ENCODE peak calls at places on chromosomes 6 and 20, in four cellular contexts. U, S, N and R are unnamed samples. For H3K27me3, the result is how much of the 10 kb centered on the place peaks cover.

GRCh38 chr20:6974819-6975218 is 207.3 kb downstream of the BMP2 start:
- DNase-seq in U (no peak), S (no peak), N (no peak), R (no peak)

GRCh38 chr6:137543114-137543513 is 48.9 kb upstream of the OLIG3 start:
- DNase-seq in U (no peak), S (no peak), N (no peak), R (no peak)

GRCh38 chr6:118705799-118706481 is 54.5 kb upstream of the CEP85L start:
- DNase-seq in U (no peak), S (no peak), N (no peak), R (no peak)

GRCh38 chr6:95978230-95978629 is 37.5 kb upstream of the FUT9 start:
- DNase-seq in U (no peak), S (no peak), N (no peak), R (no peak)

GRCh38 chr6:6823030-6823429 is 234.5 kb downstream of the LY86 start:
- DNase-seq in U (no peak), S (no peak), N (no peak), R (no peak)

GRCh38 chr6:161073940-161074339 is 82.4 kb downstream of the MAP3K4 start:
- DNase-seq in U (peak), S (no peak), N (no peak), R (no peak)

GRCh38 chr20:46772901-46773300 is 63.5 kb downstream of the SLC2A10 start:
- DNase-seq in U (no peak), S (no peak), N (no peak), R (no peak)

GRCh38 chr6:36926711-36927110 is 27.8 kb upstream of the PI16 start:
- DNase-seq in U (no peak), S (no peak), N (no peak), R (no peak)

GRCh38 chr6:134398453-134398852 is 80.5 kb upstream of the SGK1 start:
- DNase-seq in U (no peak), S (peak), N (no peak), R (no peak)

GRCh38 chr20:13455713-13456112 is 183.0 kb downstream of the TASP1 start:
- DNase-seq in U (no peak), S (no peak), N (no peak), R (no peak)

GRCh38 chr6:81743649-81744048 is 8.8 kb downstream of the TENT5A start:
- DNase-seq in U (no peak), S (no peak), N (no peak), R (no peak)

GRCh38 chr20:5595744-5596143 is 154.5 kb upstream of the SHLD1 start:
- DNase-seq in U (no peak), S (no peak), N (no peak), R (no peak)

GRCh38 chr6:170052991-170053821 is 237.7 kb downstream of the DLL1 start:
- DNase-seq in U (no peak), S (peak), N (no peak), R (no peak)

GRCh38 chr20:53735536-53736050 is 142.0 kb upstream of the ZNF217 start:
- DNase-seq in U (no peak), S (no peak), N (no peak), R (no peak)

GRCh38 chr6:37170273-37171140 is 555 bp downstream of the PIM1 start:
- DNase-seq in U (peak), S (peak), N (peak), R (no peak)

GRCh38 chr6:15602144-15602543 is 60.7 kb downstream of the DTNBP1 start:
- DNase-seq in U (peak), S (no peak), N (peak), R (no peak)

GRCh38 chr6:169274761-169275160 is 21.1 kb upstream of the THBS2 start:
- DNase-seq in U (no peak), S (no peak), N (no peak), R (no peak)

GRCh38 chr6:90722648-90723047 is 135.8 kb upstream of the MAP3K7 start:
- DNase-seq in U (no peak), S (no peak), N (no peak), R (no peak)

GRCh38 chr6:34709386-34709785 is 12.8 kb upstream of the ILRUN start:
- DNase-seq in U (peak), S (peak), N (peak), R (peak)

GRCh38 chr20:35009665-35010328 is 54.1 kb downstream of the MYH7B start:
- DNase-seq in U (no peak), S (peak), N (no peak), R (no peak)

GRCh38 chr20:58891686-58892125 is 39.2 kb downstream of the GNAS start:
- DNase-seq in U (peak), S (no peak), N (peak), R (peak)

GRCh38 chr6:154852700-154853099 is 119.5 kb downstream of the SCAF8 start:
- DNase-seq in U (no peak), S (no peak), N (no peak), R (no peak)

GRCh38 chr6:80197474-80197873 is 91.0 kb downstream of the BCKDHB start:
- DNase-seq in U (no peak), S (no peak), N (no peak), R (no peak)

GRCh38 chr6:87333591-87334181 is 4.6 kb upstream of the GJB7 start:
- DNase-seq in U (no peak), S (no peak), N (no peak), R (no peak)

GRCh38 chr20:39144757-39145156 is 182.6 kb downstream of the DHX35 start:
- DNase-seq in U (no peak), S (no peak), N (no peak), R (no peak)

GRCh38 chr20:63472862-63473390 is 471 bp upstream of the KCNQ2 start:
- DNase-seq in U (no peak), S (no peak), N (no peak), R (no peak)

GRCh38 chr6:35385457-35386202 is 43.3 kb downstream of the PPARD start:
- DNase-seq in U (no peak), S (no peak), N (peak), R (no peak)

GRCh38 chr20:44967207-44967807 is 995 bp downstream of the STK4 start:
- DNase-seq in U (no peak), S (no peak), N (no peak), R (no peak)

GRCh38 chr6:30819287-30819917 is 64.9 kb upstream of the DDR1 start:
- DNase-seq in U (no peak), S (no peak), N (no peak), R (no peak)

GRCh38 chr6:144160452-144160851 is 10.1 kb downstream of the STX11 start:
- DNase-seq in U (no peak), S (no peak), N (no peak), R (no peak)

GRCh38 chr6:63643862-63644261 is 8.3 kb downstream of the PHF3 start:
- DNase-seq in U (no peak), S (no peak), N (no peak), R (no peak)

GRCh38 chr6:44933113-44933512 is 395.0 kb upstream of the RUNX2 start:
- DNase-seq in U (no peak), S (no peak), N (no peak), R (no peak)

GRCh38 chr6:153167026-153167891 is 36.2 kb upstream of the RGS17 start:
- DNase-seq in U (no peak), S (no peak), N (no peak), R (no peak)

DNA sequence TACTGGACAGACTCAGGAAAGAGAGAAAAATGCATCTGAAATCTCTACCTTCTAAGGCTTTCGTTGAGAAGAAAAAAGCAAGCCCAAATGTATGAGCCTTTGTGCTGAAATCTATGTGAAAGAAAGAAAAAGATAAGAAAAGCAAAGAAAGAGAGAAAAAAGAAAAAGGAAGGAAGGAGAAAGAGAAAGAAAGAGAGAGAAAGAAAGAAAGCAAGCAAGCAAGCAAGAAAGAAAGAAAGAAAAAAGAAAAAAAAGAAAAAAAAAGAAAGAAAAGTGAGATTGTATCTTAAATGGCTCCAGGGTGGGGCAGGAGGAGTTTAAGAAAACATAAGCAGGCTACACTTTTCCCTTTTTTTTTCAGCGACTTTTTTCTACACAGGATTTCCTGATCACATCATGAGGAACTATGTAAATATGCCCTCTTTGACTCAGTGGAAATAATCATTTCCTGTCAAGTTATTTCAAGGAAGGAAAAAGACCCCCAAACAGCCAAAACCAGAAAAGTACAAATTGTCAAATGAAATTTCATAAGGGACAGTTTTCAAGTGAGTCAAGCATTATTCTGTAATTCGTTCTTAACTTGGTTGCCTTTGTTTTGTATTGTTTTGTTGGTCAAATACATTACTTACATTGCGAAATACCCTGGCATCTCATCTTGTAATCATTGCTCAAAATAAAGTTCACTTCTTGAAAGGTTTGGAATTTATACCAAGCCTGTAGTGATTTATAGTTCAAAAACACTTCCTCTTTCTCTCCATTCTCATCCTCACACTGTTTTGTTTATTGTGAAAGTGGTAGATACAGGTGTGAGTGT is 79.5 kb upstream of the RNF217 start:
- DNase-seq in U (no peak), S (no peak), N (no peak), R (no peak)
- H3K4me3 ChIP-seq in U (no peak), S (no peak), N (no peak), R (no peak)

GRCh38 chr20:49348563-49348962 is 70.7 kb upstream of the ZNFX1 start:
- DNase-seq in U (no peak), S (no peak), N (no peak), R (no peak)
- H3K27me3 ChIP-seq in U (under half), S (under half), N (under half), R (under half)

GRCh38 chr6:129890164-129890563 is 29.0 kb upstream of the TMEM244 start:
- DNase-seq in U (no peak), S (no peak), N (no peak), R (no peak)

GRCh38 chr6:129893513-129894098 is 32.5 kb upstream of the TMEM244 start:
- DNase-seq in U (no peak), S (no peak), N (no peak), R (no peak)

GRCh38 chr6:129890701-129891100 is 29.6 kb upstream of the TMEM244 start:
- DNase-seq in U (no peak), S (no peak), N (no peak), R (no peak)

GRCh38 chr6:129894904-129895303 is 33.8 kb upstream of the TMEM244 start:
- DNase-seq in U (no peak), S (no peak), N (no peak), R (no peak)

DNA sequence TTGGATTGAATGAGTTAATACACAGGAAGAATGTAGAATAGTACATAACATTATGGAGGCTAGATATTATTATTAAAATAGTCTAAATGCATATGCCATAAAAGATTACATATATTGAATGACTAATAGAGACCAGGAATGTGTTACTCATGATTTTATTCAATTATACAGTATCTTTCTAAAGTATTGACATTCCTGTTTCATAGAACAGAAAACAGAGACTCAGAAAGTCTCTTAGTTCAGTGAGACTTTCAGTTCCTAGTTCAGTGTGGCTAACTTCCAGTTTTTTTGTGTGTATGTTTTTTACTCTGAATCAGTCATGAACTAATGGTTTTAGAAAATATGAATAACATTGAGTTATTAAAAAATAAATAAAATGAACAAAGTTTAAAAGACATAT is 34.6 kb upstream of the TMEM244 start:
- DNase-seq in U (no peak), S (no peak), N (no peak), R (no peak)
- TF ChIP-seq CTCF in U (no peak), S (no peak), N (no peak), R (no peak)

GRCh38 chr20:19653328-19653727 is 104.7 kb upstream of the RIN2 start:
- DNase-seq in U (no peak), S (no peak), N (no peak), R (no peak)
- H3K4me3 ChIP-seq in U (no peak), S (no peak), N (no peak), R (no peak)

GRCh38 chr20:57000441-57000968 is 265.9 kb downstream of the BMP7 start:
- DNase-seq in U (no peak), S (no peak), N (no peak), R (no peak)

GRCh38 chr20:57004416-57004815 is 262.0 kb downstream of the BMP7 start:
- DNase-seq in U (no peak), S (no peak), N (no peak), R (no peak)

GRCh38 chr20:57001126-57001767 is 265.2 kb downstream of the BMP7 start:
- DNase-seq in U (no peak), S (no peak), N (no peak), R (no peak)

GRCh38 chr20:57003012-57003411 is 263.4 kb downstream of the BMP7 start:
- DNase-seq in U (no peak), S (no peak), N (no peak), R (no peak)

GRCh38 chr20:57002066-57002570 is 264.3 kb downstream of the BMP7 start:
- DNase-seq in U (no peak), S (no peak), N (no peak), R (no peak)
- H3K27me3 ChIP-seq in U (under half), S (half or more), N (half or more), R (under half)

GRCh38 chr6:51855310-51856082 is 231.9 kb downstream of the PKHD1 start:
- DNase-seq in U (peak), S (no peak), N (no peak), R (no peak)

GRCh38 chr6:51854347-51854746 is 233.1 kb downstream of the PKHD1 start:
- DNase-seq in U (no peak), S (no peak), N (no peak), R (no peak)

GRCh38 chr6:51857134-51857533 is 230.3 kb downstream of the PKHD1 start:
- DNase-seq in U (no peak), S (no peak), N (no peak), R (no peak)

GRCh38 chr6:51856508-51856907 is 230.9 kb downstream of the PKHD1 start:
- DNase-seq in U (no peak), S (no peak), N (no peak), R (no peak)

DNA sequence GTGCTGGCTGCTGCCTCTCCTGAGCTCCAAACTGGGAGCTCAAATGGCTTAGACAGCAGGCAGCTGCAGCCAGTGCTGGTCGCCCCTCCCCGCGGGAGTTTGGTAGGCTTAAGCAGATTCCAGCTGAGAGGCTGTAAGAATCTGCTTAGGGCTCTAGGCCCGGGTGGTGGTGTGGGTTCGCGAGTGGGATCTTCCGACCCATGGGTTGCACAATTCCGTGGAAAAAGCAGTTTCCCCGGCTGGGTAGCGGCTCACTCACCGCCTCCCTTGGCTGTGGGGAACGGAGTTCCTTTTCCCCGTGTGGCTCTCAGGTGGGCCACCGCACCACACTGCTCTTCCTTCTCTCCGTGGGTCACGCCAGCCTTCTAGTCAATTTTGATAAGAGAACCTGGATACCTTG is 232.5 kb downstream of the PKHD1 start:
- DNase-seq in U (no peak), S (no peak), N (no peak), R (no peak)
- TF ChIP-seq CTCF in U (no peak), S (no peak), N (no peak), R (no peak)

DNA sequence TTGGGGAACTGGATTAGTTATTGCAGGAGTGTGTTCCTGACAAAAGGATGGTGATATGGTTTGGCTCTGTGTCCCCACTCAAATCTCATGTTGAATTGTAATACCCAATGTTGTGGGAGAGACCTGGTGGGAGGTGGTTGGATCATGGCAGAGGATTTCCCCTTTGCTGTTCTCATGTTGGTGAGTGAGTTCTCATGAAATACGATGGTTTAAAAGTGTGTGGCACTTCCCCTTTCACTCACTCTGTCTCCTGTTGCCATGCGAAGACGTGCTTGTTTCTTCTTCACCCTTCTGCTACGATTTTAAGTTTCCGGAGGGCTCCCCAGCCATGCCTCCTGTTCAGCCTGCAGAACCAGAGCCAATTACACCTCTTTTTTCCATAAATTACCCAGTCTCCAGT is 16.2 kb upstream of the TREM1 start:
- DNase-seq in U (no peak), S (no peak), N (no peak), R (no peak)
- H3K4me3 ChIP-seq in U (no peak), S (no peak), N (no peak), R (no peak)